ENCODE peak calls at places on chromosomes 13 and 19, in seven cellular contexts. F is fibroblast of lung, L is transverse colon, Y is ascending aorta, V is IMR-90, H is heart right ventricle, E is choroid plexus epithelial cell. G is an unnamed sample.

GRCh38 chr19:8615813-8616596 is 5.5 kb upstream of the ADAMTS10 start:
- DNase-seq in V (peak; percentile 55), L (peak; percentile 44), F (peak; percentile 45), H (no peak), Y (no peak), E (peak; percentile 74), G (no peak)

GRCh38 chr19:44258835-44259413 is 762 bp upstream of the ZNF233 start:
- DNase-seq in H (no peak), V (no peak), F (no peak), E (no peak), Y (no peak), L (no peak), G (no peak)

GRCh38 chr13:23634897-23635296 is 64.7 kb downstream of the TNFRSF19 start:
- DNase-seq in H (no peak), E (no peak), F (no peak), Y (no peak), L (no peak), V (no peak), G (no peak)

GRCh38 chr19:9936151-9937000 is at the start of gene OLFM2:
- DNase-seq in Y (no peak), H (no peak), F (no peak), V (no peak), E (no peak), L (no peak), G (no peak)

GRCh38 chr13:29454931-29455481 is 140.5 kb downstream of the SLC7A1 start:
- DNase-seq in E (peak; percentile 35), V (peak; percentile 7), H (no peak), Y (no peak), F (peak; percentile 20), L (no peak), G (no peak)

GRCh38 chr13:49543656-49544055 is 41.7 kb downstream of the RCBTB1 start:
- DNase-seq in E (no peak), F (no peak), H (no peak), L (no peak), Y (no peak), V (no peak), G (no peak)

GRCh38 chr19:42989851-42990250 is 36.4 kb downstream of the PSG11 start:
- DNase-seq in E (no peak), Y (no peak), F (peak; percentile 19), H (no peak), V (no peak), L (no peak), G (no peak)

GRCh38 chr13:59166174-59166573 is 997.6 kb downstream of the DIAPH3 start:
- DNase-seq in H (no peak), Y (no peak), E (peak; percentile 71), L (no peak), F (no peak), V (no peak), G (no peak)

GRCh38 chr19:2048104-2048958 is 2.7 kb downstream of the MKNK2 start:
- DNase-seq in F (no peak), Y (no peak), L (no peak), V (no peak), E (no peak), H (no peak), G (no peak)

GRCh38 chr19:17488593-17489391 is 18.5 kb downstream of the SLC27A1 start:
- DNase-seq in Y (no peak), L (peak; percentile 93), E (no peak), F (no peak), V (no peak), H (peak; percentile 67), G (no peak)

GRCh38 chr19:46601318-46602224 is at the start of gene CALM3:
- DNase-seq in H (no peak), F (no peak), E (no peak), V (no peak), L (no peak), Y (no peak), G (no peak)

GRCh38 chr19:1026189-1027019 is at the start of gene CNN2:
- DNase-seq in V (peak; percentile 67), H (peak; percentile 78), F (peak; percentile 77), Y (no peak), L (peak; percentile 87), E (peak; percentile 81), G (no peak)

GRCh38 chr19:51784922-51785690 is 9.9 kb upstream of the FPR3 start:
- DNase-seq in V (no peak), L (peak; percentile 50), Y (peak; percentile 32), H (peak; percentile 66), E (peak; percentile 94), F (peak; percentile 71), G (peak; percentile 86)

GRCh38 chr13:44648392-44649117 is 72.4 kb upstream of the TSC22D1 start:
- DNase-seq in F (no peak), V (no peak), Y (no peak), H (no peak), L (no peak), E (peak; percentile 37), G (no peak)

GRCh38 chr13:84136582-84136981 is 254.3 kb upstream of the SLITRK1 start:
- DNase-seq in H (no peak), E (no peak), L (no peak), F (no peak), Y (no peak), V (no peak), G (no peak)

GRCh38 chr19:48308695-48309586 is 16.4 kb upstream of the EMP3 start:
- DNase-seq in V (no peak), H (no peak), E (peak; percentile 84), L (no peak), F (no peak), Y (no peak), G (no peak)

GRCh38 chr13:76976488-76976887 is 15.4 kb upstream of the CLN5 start:
- DNase-seq in Y (no peak), F (peak; percentile 87), L (no peak), H (no peak), V (no peak), E (peak; percentile 32), G (no peak)

GRCh38 chr19:31144471-31144870 is 204.8 kb downstream of the TSHZ3 start:
- DNase-seq in F (no peak), H (no peak), Y (no peak), V (no peak), E (peak; percentile 89), L (no peak), G (no peak)

GRCh38 chr19:52936151-52936957 is 13.1 kb upstream of the ZNF888 start:
- DNase-seq in Y (no peak), H (no peak), V (no peak), F (no peak), E (no peak), L (peak; percentile 63), G (no peak)
- TF ChIP-seq CTCF in Y (no peak), H (no peak), V (no peak), F (no peak), E (no peak), L (no peak), G (no peak)

GRCh38 chr19:54416695-54417491 is 1.6 kb downstream of the TTYH1 start:
- DNase-seq in L (no peak), V (no peak), E (no peak), H (no peak), F (no peak), Y (no peak), G (no peak)
- H3K4me3 ChIP-seq in L (no peak overlapping the region), V (no peak overlapping the region), E (no peak overlapping the region), H (no peak overlapping the region), F (no peak overlapping the region), Y (no peak overlapping the region), G (no peak overlapping the region)

GRCh38 chr13:46685006-46685730 is 111.8 kb downstream of the ESD start:
- DNase-seq in Y (no peak), L (no peak), F (no peak), E (no peak), H (no peak), V (no peak), G (no peak)

GRCh38 chr13:46683879-46684278 is 113.1 kb downstream of the ESD start:
- DNase-seq in V (peak; percentile 46), E (no peak), L (no peak), Y (no peak), F (peak; percentile 35), H (no peak), G (no peak)

GRCh38 chr13:46682015-46682414 is 114.9 kb downstream of the ESD start:
- DNase-seq in V (no peak), Y (no peak), F (no peak), L (no peak), H (no peak), E (no peak), G (no peak)

GRCh38 chr13:46686171-46686570 is 110.8 kb downstream of the ESD start:
- DNase-seq in L (no peak), H (no peak), Y (no peak), F (no peak), V (no peak), E (no peak), G (no peak)

GRCh38 chr13:46684287-46685001 is 112.5 kb downstream of the ESD start:
- DNase-seq in Y (no peak), F (peak; percentile 23), V (no peak), H (no peak), L (no peak), E (peak; percentile 42), G (no peak)
- TF ChIP-seq CTCF in Y (no peak), F (no peak), V (no peak), H (no peak), L (no peak), E (peak; percentile 1), G (no peak)

DNA sequence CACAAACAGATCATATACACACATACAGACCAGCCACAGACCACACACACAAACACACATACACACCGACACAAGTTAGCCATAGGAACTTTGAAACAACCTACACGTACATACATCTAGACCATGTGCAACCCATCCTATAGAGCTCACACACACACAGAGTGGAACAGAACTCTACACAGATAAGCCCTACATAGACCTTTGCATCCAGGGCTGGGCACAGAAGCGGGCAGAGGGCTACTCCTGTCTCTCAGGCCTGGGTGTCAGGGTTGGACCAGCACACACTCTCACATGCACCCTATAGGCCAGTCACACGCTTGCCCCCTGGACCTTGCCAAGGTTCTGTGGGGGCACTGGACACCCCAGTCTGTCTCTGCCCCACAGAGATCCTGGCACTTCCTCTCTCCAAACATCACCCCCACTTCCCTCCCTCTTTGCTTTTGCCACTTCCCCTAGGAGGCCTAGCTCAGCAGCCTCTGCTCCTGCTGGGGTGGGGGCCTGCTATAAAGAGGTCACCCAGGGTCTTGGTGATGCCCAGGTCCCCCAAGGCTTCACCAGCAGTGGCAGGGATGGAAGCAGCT is 5.8 kb upstream of the JUNB start:
- DNase-seq in F (no peak), L (peak; percentile 41), E (no peak), V (no peak), H (peak; percentile 42), Y (no peak), G (no peak)
- H3K4me3 ChIP-seq in F (no peak overlapping the region), L (no peak overlapping the region), E (no peak overlapping the region), V (no peak overlapping the region), H (no peak overlapping the region), Y (no peak overlapping the region), G (no peak overlapping the region)